ENCODE peak calls at places on chromosomes 11 and 22, in nine cellular contexts. Z is nephron progenitor cell; K is HT1080; M is left ventricle myocardium inferior; V is activated T-cell treated with anti-CD3 and anti-CD28 coated beads, Interleukin-2, amount 50 U/mL, for 24 hours; U is NB4; W is RPMI8226; E is psoas muscle; D is kidney epithelial cell. G is an unnamed sample.

GRCh38 chr11:57456960-57457642 is 3.2 kb upstream of the RTN4RL2 start:
- DNase-seq in Z (peak; percentile 94), K (peak; percentile 69), M (peak; percentile 91), V (peak; percentile 86), U (peak; percentile 82), W (peak; percentile 86), E (peak; percentile 92), D (peak; percentile 44), G (peak; percentile 92)

GRCh38 chr11:65851083-65851579 is 6.8 kb downstream of the CFL1 start:
- DNase-seq in Z (no peak), K (peak; percentile 66), M (no peak), V (no peak), U (peak; percentile 71), W (no peak), E (no peak), D (no peak), G (no peak)

GRCh38 chr22:20430641-20431519 is 6.7 kb downstream of the SCARF2 start:
- DNase-seq in Z (peak; percentile 72), K (no peak), M (peak; percentile 36), V (peak; percentile 77), U (peak; percentile 85), W (no peak), E (no peak), D (no peak), G (peak; percentile 55)

GRCh38 chr11:107770546-107770945 is 58.7 kb upstream of the SLN start:
- DNase-seq in Z (no peak), K (peak; percentile 65), M (no peak), V (no peak), U (no peak), W (no peak), E (no peak), D (peak; percentile 12), G (no peak)

GRCh38 chr22:25100972-25101371 is 98.7 kb upstream of the CRYBB3 start:
- DNase-seq in Z (no peak), K (no peak), M (no peak), V (no peak), U (no peak), W (no peak), E (no peak), D (no peak), G (no peak)

GRCh38 chr22:27687984-27688545 is 113.5 kb downstream of the MN1 start:
- DNase-seq in Z (no peak), K (peak; percentile 7), M (no peak), V (no peak), U (no peak), W (no peak), E (peak; percentile 34), D (no peak), G (no peak)

GRCh38 chr11:93591247-93591898 is 48.2 kb upstream of the SMCO4 start:
- DNase-seq in Z (no peak), K (peak; percentile 96), M (no peak), V (no peak), U (peak; percentile 96), W (no peak), E (no peak), D (peak; percentile 80), G (no peak)

GRCh38 chr11:296206-296975 is 2.9 kb downstream of the IFITM5 start:
- DNase-seq in Z (no peak), K (no peak), M (peak; percentile 11), V (peak; percentile 28), U (no peak), W (no peak), E (peak; percentile 7), D (no peak), G (no peak)

GRCh38 chr22:31323578-31324550 is 22.3 kb downstream of the PATZ1 start:
- DNase-seq in Z (no peak), K (no peak), M (no peak), V (no peak), U (no peak), W (no peak), E (no peak), D (no peak), G (no peak)

GRCh38 chr22:19176175-19176630 is 2.3 kb downstream of the SLC25A1 start:
- DNase-seq in Z (peak; percentile 26), K (no peak), M (no peak), V (no peak), U (no peak), W (no peak), E (no peak), D (no peak), G (no peak)

GRCh38 chr11:44430140-44430539 is 120.2 kb upstream of the ALX4 start:
- DNase-seq in Z (no peak), K (no peak), M (no peak), V (no peak), U (no peak), W (no peak), E (no peak), D (no peak), G (no peak)

GRCh38 chr22:46587492-46588278 is 32.5 kb upstream of the GRAMD4 start:
- DNase-seq in Z (no peak), K (no peak), M (peak; percentile 48), V (no peak), U (no peak), W (peak; percentile 93), E (no peak), D (no peak), G (peak; percentile 36)

GRCh38 chr11:73359341-73359740 is 16.9 kb upstream of the RELT start:
- DNase-seq in Z (no peak), K (no peak), M (peak; percentile 65), V (no peak), U (no peak), W (peak; percentile 72), E (peak; percentile 64), D (no peak), G (no peak)

GRCh38 chr11:14908214-14908880 is 16.3 kb upstream of the CYP2R1 start:
- DNase-seq in Z (peak; percentile 17), K (no peak), M (no peak), V (no peak), U (peak; percentile 62), W (peak; percentile 54), E (no peak), D (no peak), G (no peak)

GRCh38 chr11:106152824-106153223 is 75.4 kb downstream of the AASDHPPT start:
- DNase-seq in Z (no peak), K (no peak), M (no peak), V (no peak), U (no peak), W (no peak), E (no peak), D (no peak), G (no peak)

GRCh38 chr11:44681698-44682097 is 45.1 kb upstream of the TSPAN18 start:
- DNase-seq in Z (no peak), K (peak; percentile 12), M (no peak), V (no peak), U (peak; percentile 34), W (no peak), E (no peak), D (peak; percentile 43), G (no peak)

GRCh38 chr11:78050964-78051831 is 12.5 kb upstream of the THRSP start:
- DNase-seq in Z (no peak), K (peak; percentile 92), M (no peak), V (no peak), U (peak; percentile 45), W (no peak), E (no peak), D (no peak), G (no peak)

GRCh38 chr22:47943729-47944700 is 1181.6 kb downstream of the TBC1D22A start:
- DNase-seq in Z (no peak), K (no peak), M (no peak), V (no peak), U (no peak), W (peak; percentile 55), E (no peak), D (no peak), G (no peak)

GRCh38 chr11:113475160-113475761 is at the start of gene DRD2:
- DNase-seq in Z (peak; percentile 73), K (peak; percentile 9), M (no peak), V (no peak), U (no peak), W (no peak), E (no peak), D (no peak), G (no peak)

GRCh38 chr22:20021196-20022181 is 579 bp downstream of the TANGO2 start:
- DNase-seq in Z (peak; percentile 45), K (peak; percentile 16), M (peak; percentile 82), V (no peak), U (peak; percentile 33), W (no peak), E (peak; percentile 72), D (no peak), G (no peak)

GRCh38 chr11:10451399-10452116 is 3.5 kb upstream of the AMPD3 start:
- DNase-seq in Z (no peak), K (no peak), M (no peak), V (no peak), U (peak; percentile 93), W (peak; percentile 25), E (no peak), D (no peak), G (no peak)

GRCh38 chr22:49019737-49020136 is 807.9 kb downstream of the BRD1 start:
- DNase-seq in Z (no peak), K (no peak), M (no peak), V (no peak), U (peak; percentile 12), W (no peak), E (no peak), D (no peak), G (no peak)

G was measured in ovary.